ENCODE peak calls at places on chromosome 16, in six cellular contexts. One of them, this sample, is unnamed.

GRCh38 chr16:86899757-86900156 is 321.4 kb downstream of the FOXL1 start:
- DNase-seq in NCI-H146: no peak
- DNase-seq in AG04450: no peak
- DNase-seq in stimulated activated effector memory CD8-positive, alpha-beta T cell treated with anti-CD3 and anti-CD28 coated beads, Interleukin-12 subunit alpha, Interleukin-12 subunit beta, amount 100 ng/mL, for 72 hours: no peak
- DNase-seq in H54: no peak
- DNase-seq in NCI-H748 treated with DMSO at 0.1 percent for 48 hours: no peak
- DNase-seq in this sample: no peak

GRCh38 chr16:64094170-64094960 is 1027.5 kb downstream of the CDH11 start:
- DNase-seq in AG04450: no peak
- DNase-seq in H54: no peak
- DNase-seq in NCI-H146: no peak
- DNase-seq in NCI-H748 treated with DMSO at 0.1 percent for 48 hours: no peak
- DNase-seq in stimulated activated effector memory CD8-positive, alpha-beta T cell treated with anti-CD3 and anti-CD28 coated beads, Interleukin-12 subunit alpha, Interleukin-12 subunit beta, amount 100 ng/mL, for 72 hours: no peak
- DNase-seq in this sample: no peak

GRCh38 chr16:89779917-89780316 is 36.5 kb downstream of the FANCA start:
- DNase-seq in AG04450: no peak
- DNase-seq in H54: no peak
- DNase-seq in stimulated activated effector memory CD8-positive, alpha-beta T cell treated with anti-CD3 and anti-CD28 coated beads, Interleukin-12 subunit alpha, Interleukin-12 subunit beta, amount 100 ng/mL, for 72 hours: no peak
- DNase-seq in NCI-H748 treated with DMSO at 0.1 percent for 48 hours: no peak
- DNase-seq in NCI-H146: peak; percentile 11
- DNase-seq in this sample: no peak

GRCh38 chr16:12613131-12613991 is 190.3 kb downstream of the CPPED1 start:
- DNase-seq in stimulated activated effector memory CD8-positive, alpha-beta T cell treated with anti-CD3 and anti-CD28 coated beads, Interleukin-12 subunit alpha, Interleukin-12 subunit beta, amount 100 ng/mL, for 72 hours: no peak
- DNase-seq in H54: peak; percentile 20
- DNase-seq in NCI-H748 treated with DMSO at 0.1 percent for 48 hours: no peak
- DNase-seq in NCI-H146: peak; percentile 31
- DNase-seq in AG04450: no peak
- DNase-seq in this sample: peak; percentile 93

GRCh38 chr16:11796227-11797165 is 562 bp downstream of the ZC3H7A start:
- DNase-seq in AG04450: no peak
- DNase-seq in NCI-H146: peak; percentile 56
- DNase-seq in H54: peak; percentile 54
- DNase-seq in stimulated activated effector memory CD8-positive, alpha-beta T cell treated with anti-CD3 and anti-CD28 coated beads, Interleukin-12 subunit alpha, Interleukin-12 subunit beta, amount 100 ng/mL, for 72 hours: peak; percentile 31
- DNase-seq in NCI-H748 treated with DMSO at 0.1 percent for 48 hours: no peak
- DNase-seq in this sample: peak; percentile 75

GRCh38 chr16:69839798-69840409 is 77.8 kb downstream of the WWP2 start:
- DNase-seq in NCI-H748 treated with DMSO at 0.1 percent for 48 hours: no peak
- DNase-seq in NCI-H146: no peak
- DNase-seq in stimulated activated effector memory CD8-positive, alpha-beta T cell treated with anti-CD3 and anti-CD28 coated beads, Interleukin-12 subunit alpha, Interleukin-12 subunit beta, amount 100 ng/mL, for 72 hours: no peak
- DNase-seq in H54: no peak
- DNase-seq in AG04450: no peak
- DNase-seq in this sample: no peak

GRCh38 chr16:16830973-16831372 is 452.0 kb downstream of the NPIPA7 start:
- DNase-seq in stimulated activated effector memory CD8-positive, alpha-beta T cell treated with anti-CD3 and anti-CD28 coated beads, Interleukin-12 subunit alpha, Interleukin-12 subunit beta, amount 100 ng/mL, for 72 hours: no peak
- DNase-seq in AG04450: no peak
- DNase-seq in NCI-H748 treated with DMSO at 0.1 percent for 48 hours: no peak
- DNase-seq in NCI-H146: no peak
- DNase-seq in H54: no peak
- DNase-seq in this sample: no peak

GRCh38 chr16:2339521-2340484 is 725 bp downstream of the ABCA3 start:
- DNase-seq in stimulated activated effector memory CD8-positive, alpha-beta T cell treated with anti-CD3 and anti-CD28 coated beads, Interleukin-12 subunit alpha, Interleukin-12 subunit beta, amount 100 ng/mL, for 72 hours: peak; percentile 44
- DNase-seq in NCI-H146: peak; percentile 90
- DNase-seq in NCI-H748 treated with DMSO at 0.1 percent for 48 hours: peak; percentile 11
- DNase-seq in AG04450: no peak
- DNase-seq in H54: peak; percentile 44
- DNase-seq in this sample: peak; percentile 68

GRCh38 chr16:9364721-9365693 is 273.6 kb downstream of the HAPSTR1 start:
- DNase-seq in NCI-H146: no peak
- DNase-seq in NCI-H748 treated with DMSO at 0.1 percent for 48 hours: no peak
- DNase-seq in H54: no peak
- DNase-seq in stimulated activated effector memory CD8-positive, alpha-beta T cell treated with anti-CD3 and anti-CD28 coated beads, Interleukin-12 subunit alpha, Interleukin-12 subunit beta, amount 100 ng/mL, for 72 hours: no peak
- DNase-seq in AG04450: no peak
- DNase-seq in this sample: peak; percentile 57

GRCh38 chr16:27598921-27599565 is 49.1 kb downstream of the KATNIP start:
- DNase-seq in NCI-H146: no peak
- DNase-seq in H54: no peak
- DNase-seq in NCI-H748 treated with DMSO at 0.1 percent for 48 hours: no peak
- DNase-seq in AG04450: no peak
- DNase-seq in stimulated activated effector memory CD8-positive, alpha-beta T cell treated with anti-CD3 and anti-CD28 coated beads, Interleukin-12 subunit alpha, Interleukin-12 subunit beta, amount 100 ng/mL, for 72 hours: no peak
- DNase-seq in this sample: no peak